ENCODE peak calls at places on chromosomes 6 and 20, in eight cellular contexts. A, T, Z, D, Q, P, N and I are unnamed samples.

GRCh38 chr6:3913958-3914337 is 64.8 kb downstream of the FAM50B start:
- DNase-seq in A (peak), T (no peak), Z (no peak), D (no peak), Q (peak), P (peak), N (no peak), I (no peak)

GRCh38 chr6:38567436-38567835 is 72.3 kb downstream of the BTBD9 start:
- DNase-seq in A (peak), T (peak), Z (peak), D (no peak), Q (peak), P (peak), N (peak), I (peak)

GRCh38 chr6:98921038-98921437 is 26.7 kb downstream of the FBXL4 start:
- DNase-seq in A (no peak), T (no peak), Z (no peak), D (no peak), Q (no peak), P (no peak), N (no peak), I (no peak)

GRCh38 chr6:6315660-6316059 is 4.8 kb downstream of the F13A1 start:
- DNase-seq in A (peak), T (peak), Z (peak), D (no peak), Q (peak), P (peak), N (no peak), I (peak)

GRCh38 chr20:18187020-18187419 is 49.4 kb downstream of the KAT14 start:
- DNase-seq in A (no peak), T (no peak), Z (peak), D (no peak), Q (peak), P (no peak), N (no peak), I (no peak)

GRCh38 chr6:5188646-5189045 is 72.1 kb downstream of the LYRM4 start:
- DNase-seq in A (no peak), T (no peak), Z (no peak), D (no peak), Q (no peak), P (no peak), N (no peak), I (no peak)

GRCh38 chr20:46650575-46651090 is 626 bp downstream of the SLC13A3 start:
- DNase-seq in A (no peak), T (no peak), Z (no peak), D (no peak), Q (no peak), P (no peak), N (no peak), I (no peak)

GRCh38 chr6:48568856-48569255 is 457.9 kb upstream of the PTCHD4 start:
- DNase-seq in A (peak), T (no peak), Z (no peak), D (no peak), Q (no peak), P (no peak), N (no peak), I (no peak)

GRCh38 chr20:32465092-32465900 is 107.2 kb downstream of the ASXL1 start:
- DNase-seq in A (peak), T (no peak), Z (no peak), D (no peak), Q (no peak), P (no peak), N (no peak), I (peak)

GRCh38 chr6:106082735-106083398 is 3.3 kb upstream of the PRDM1 start:
- DNase-seq in A (peak), T (no peak), Z (peak), D (no peak), Q (no peak), P (no peak), N (no peak), I (no peak)